ENCODE peak calls at places on chromosomes 3 and 15, in five cellular contexts. One of them, this sample, is unnamed.
A peak's percentile ranks its signal among the peaks of the same experiment; 100 is the strongest.

GRCh38 chr3:115912372-115912771 is 289.1 kb downstream of the GAP43 start:
- DNase-seq in WERI-Rb-1: no peak
- DNase-seq in mucosa of descending colon: peak; percentile 4
- DNase-seq in mammary epithelial cell: no peak
- DNase-seq in psoas muscle: peak; percentile 21
- DNase-seq in this sample: no peak

GRCh38 chr15:56098230-56098899 is 105.0 kb upstream of the NEDD4 start:
- DNase-seq in WERI-Rb-1: no peak
- DNase-seq in mucosa of descending colon: no peak
- DNase-seq in psoas muscle: no peak
- DNase-seq in mammary epithelial cell: no peak
- DNase-seq in this sample: no peak

GRCh38 chr3:52001443-52001974 is 5.8 kb upstream of the RPL29 start:
- DNase-seq in mammary epithelial cell: peak; percentile 49
- DNase-seq in mucosa of descending colon: peak; percentile 84
- DNase-seq in psoas muscle: peak; percentile 77
- DNase-seq in WERI-Rb-1: peak; percentile 89
- DNase-seq in this sample: peak; percentile 82

GRCh38 chr15:29361560-29361959 is 91.9 kb upstream of the NSMCE3 start:
- DNase-seq in psoas muscle: no peak
- DNase-seq in mucosa of descending colon: no peak
- DNase-seq in mammary epithelial cell: no peak
- DNase-seq in WERI-Rb-1: no peak
- DNase-seq in this sample: no peak

GRCh38 chr3:89300976-89301375 is 193.6 kb downstream of the EPHA3 start:
- DNase-seq in mucosa of descending colon: no peak
- DNase-seq in WERI-Rb-1: no peak
- DNase-seq in psoas muscle: no peak
- DNase-seq in mammary epithelial cell: no peak
- DNase-seq in this sample: no peak

GRCh38 chr3:188202358-188203138 is 48.6 kb downstream of the LPP start:
- DNase-seq in mammary epithelial cell: no peak
- DNase-seq in psoas muscle: no peak
- DNase-seq in mucosa of descending colon: no peak
- DNase-seq in WERI-Rb-1: no peak
- DNase-seq in this sample: no peak

GRCh38 chr3:23964537-23964936 is 19.5 kb downstream of the NR1D2 start:
- DNase-seq in psoas muscle: no peak
- DNase-seq in WERI-Rb-1: no peak
- DNase-seq in mammary epithelial cell: no peak
- DNase-seq in mucosa of descending colon: no peak
- DNase-seq in this sample: no peak

GRCh38 chr3:132001036-132001435 is 33.8 kb downstream of the CPNE4 start:
- DNase-seq in mucosa of descending colon: no peak
- DNase-seq in WERI-Rb-1: no peak
- DNase-seq in psoas muscle: no peak
- DNase-seq in mammary epithelial cell: no peak
- DNase-seq in this sample: no peak

GRCh38 chr3:76039431-76039830 is 254.1 kb upstream of the ZNF717 start:
- DNase-seq in psoas muscle: no peak
- DNase-seq in mammary epithelial cell: peak; percentile 69
- DNase-seq in WERI-Rb-1: no peak
- DNase-seq in mucosa of descending colon: no peak
- DNase-seq in this sample: no peak

GRCh38 chr3:64437126-64437525 is 211.9 kb upstream of the PRICKLE2 start:
- DNase-seq in mucosa of descending colon: no peak
- DNase-seq in WERI-Rb-1: no peak
- DNase-seq in mammary epithelial cell: no peak
- DNase-seq in psoas muscle: no peak
- DNase-seq in this sample: no peak

GRCh38 chr3:43638594-43639447 is 17.0 kb upstream of the ANO10 start:
- DNase-seq in psoas muscle: no peak
- DNase-seq in mammary epithelial cell: peak; percentile 58
- DNase-seq in WERI-Rb-1: no peak
- DNase-seq in mucosa of descending colon: peak; percentile 75
- DNase-seq in this sample: no peak

GRCh38 chr15:42151736-42152135 is 4.7 kb downstream of the PLA2G4F start:
- DNase-seq in mucosa of descending colon: no peak
- DNase-seq in psoas muscle: no peak
- DNase-seq in mammary epithelial cell: no peak
- DNase-seq in WERI-Rb-1: no peak
- DNase-seq in this sample: no peak

GRCh38 chr15:33852094-33852493 is 116.2 kb upstream of the CHRM5 start:
- DNase-seq in WERI-Rb-1: no peak
- DNase-seq in mucosa of descending colon: no peak
- DNase-seq in psoas muscle: no peak
- DNase-seq in mammary epithelial cell: no peak
- DNase-seq in this sample: no peak

GRCh38 chr3:172271386-172271976 is 176.8 kb downstream of the GHSR start:
- DNase-seq in psoas muscle: no peak
- DNase-seq in mammary epithelial cell: no peak
- DNase-seq in WERI-Rb-1: no peak
- DNase-seq in mucosa of descending colon: no peak
- DNase-seq in this sample: no peak

GRCh38 chr3:125202197-125202596 is 10.4 kb downstream of the SLC12A8 start:
- DNase-seq in mammary epithelial cell: no peak
- DNase-seq in WERI-Rb-1: no peak
- DNase-seq in psoas muscle: no peak
- DNase-seq in mucosa of descending colon: no peak
- DNase-seq in this sample: no peak

GRCh38 chr15:98599911-98600685 is 48.2 kb upstream of the IGF1R start:
- DNase-seq in WERI-Rb-1: no peak
- DNase-seq in psoas muscle: no peak
- DNase-seq in mucosa of descending colon: peak; percentile 62
- DNase-seq in mammary epithelial cell: peak; percentile 58
- DNase-seq in this sample: peak; percentile 53

GRCh38 chr15:63819645-63820044 is 14.1 kb downstream of the HERC1 start:
- DNase-seq in mammary epithelial cell: no peak
- DNase-seq in WERI-Rb-1: no peak
- DNase-seq in psoas muscle: no peak
- DNase-seq in mucosa of descending colon: no peak
- DNase-seq in this sample: no peak
- TF ChIP-seq CTCF in mammary epithelial cell: no peak
- TF ChIP-seq CTCF in WERI-Rb-1: no peak
- TF ChIP-seq CTCF in psoas muscle: no peak
- TF ChIP-seq CTCF in mucosa of descending colon: no peak
- TF ChIP-seq CTCF in this sample: no peak

GRCh38 chr3:105199217-105199616 is 167.5 kb upstream of the ALCAM start:
- DNase-seq in psoas muscle: no peak
- DNase-seq in mammary epithelial cell: no peak
- DNase-seq in WERI-Rb-1: no peak
- DNase-seq in mucosa of descending colon: no peak
- DNase-seq in this sample: no peak
- H3K4me3 ChIP-seq in psoas muscle: no peak overlapping the region
- H3K4me3 ChIP-seq in mammary epithelial cell: no peak overlapping the region
- H3K4me3 ChIP-seq in WERI-Rb-1: no peak overlapping the region
- H3K4me3 ChIP-seq in mucosa of descending colon: no peak overlapping the region
- H3K4me3 ChIP-seq in this sample: no peak overlapping the region

GRCh38 chr15:88906551-88906950 is 6.6 kb downstream of the MFGE8 start:
- DNase-seq in WERI-Rb-1: no peak
- DNase-seq in mammary epithelial cell: no peak
- DNase-seq in psoas muscle: no peak
- DNase-seq in mucosa of descending colon: no peak
- DNase-seq in this sample: no peak

GRCh38 chr15:88904808-88905327 is 8.3 kb downstream of the MFGE8 start:
- DNase-seq in mucosa of descending colon: peak; percentile 92
- DNase-seq in WERI-Rb-1: peak; percentile 81
- DNase-seq in mammary epithelial cell: peak; percentile 49
- DNase-seq in psoas muscle: peak; percentile 81
- DNase-seq in this sample: peak; percentile 47

GRCh38 chr15:88907111-88907510 is 6.1 kb downstream of the MFGE8 start:
- DNase-seq in mammary epithelial cell: no peak
- DNase-seq in WERI-Rb-1: no peak
- DNase-seq in psoas muscle: no peak
- DNase-seq in mucosa of descending colon: no peak
- DNase-seq in this sample: no peak

GRCh38 chr15:88905576-88905975 is 7.6 kb downstream of the MFGE8 start:
- DNase-seq in WERI-Rb-1: no peak
- DNase-seq in mucosa of descending colon: no peak
- DNase-seq in mammary epithelial cell: no peak
- DNase-seq in psoas muscle: no peak
- DNase-seq in this sample: no peak

DNA sequence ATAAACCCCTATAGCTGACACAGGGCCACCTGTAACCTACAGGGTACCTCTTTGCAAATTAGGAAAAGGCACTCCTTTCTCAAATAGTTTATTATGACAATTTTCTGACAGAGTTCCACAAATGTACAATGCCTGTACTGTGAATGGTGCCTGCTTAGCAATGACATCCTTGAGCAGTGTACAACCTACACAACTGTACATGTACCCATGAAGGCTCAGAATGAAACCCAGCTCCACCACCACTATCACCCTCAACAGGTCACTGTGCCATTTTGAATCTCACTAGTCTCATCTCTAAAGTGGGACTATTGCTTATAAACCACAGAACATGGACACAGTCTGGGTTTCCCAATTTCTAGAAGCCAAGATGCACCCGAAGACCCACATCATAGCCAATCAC is 7.0 kb downstream of the MFGE8 start:
- DNase-seq in psoas muscle: no peak
- DNase-seq in mucosa of descending colon: no peak
- DNase-seq in mammary epithelial cell: no peak
- DNase-seq in WERI-Rb-1: no peak
- DNase-seq in this sample: no peak
- H3K36me3 ChIP-seq in psoas muscle: peaks cover 9% of the 10 kb centered on the region
- H3K36me3 ChIP-seq in mucosa of descending colon: no peaks in the 10 kb centered on the region
- H3K36me3 ChIP-seq in mammary epithelial cell: peaks cover 3% of the 10 kb centered on the region
- H3K36me3 ChIP-seq in WERI-Rb-1: peaks cover 61% of the 10 kb centered on the region
- H3K36me3 ChIP-seq in this sample: no peaks in the 10 kb centered on the region

DNA sequence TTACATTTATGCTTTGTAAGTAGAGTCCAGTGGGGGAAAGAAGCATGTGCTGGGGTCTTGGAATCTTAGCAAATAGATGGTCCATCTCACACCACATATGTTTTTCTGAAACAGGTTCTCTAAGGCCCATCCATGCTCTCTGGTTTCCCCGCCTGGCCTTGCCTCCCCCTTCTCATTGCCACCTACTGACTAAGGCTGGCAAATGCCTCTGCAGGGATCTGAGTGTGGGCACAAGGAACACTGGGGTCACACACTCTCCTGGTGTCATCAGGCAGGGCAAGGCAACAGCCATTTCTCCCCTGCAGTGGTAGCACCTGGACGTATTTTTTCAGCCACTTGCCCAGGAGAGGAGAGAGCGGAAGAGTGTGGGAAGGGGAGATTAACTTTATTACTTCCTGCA is 804.3 kb upstream of the NECTIN3 start:
- DNase-seq in mammary epithelial cell: no peak
- DNase-seq in mucosa of descending colon: no peak
- DNase-seq in psoas muscle: no peak
- DNase-seq in WERI-Rb-1: no peak
- DNase-seq in this sample: no peak
- TF ChIP-seq CTCF in mammary epithelial cell: no peak
- TF ChIP-seq CTCF in mucosa of descending colon: no peak
- TF ChIP-seq CTCF in psoas muscle: no peak
- TF ChIP-seq CTCF in WERI-Rb-1: no peak
- TF ChIP-seq CTCF in this sample: no peak

DNA sequence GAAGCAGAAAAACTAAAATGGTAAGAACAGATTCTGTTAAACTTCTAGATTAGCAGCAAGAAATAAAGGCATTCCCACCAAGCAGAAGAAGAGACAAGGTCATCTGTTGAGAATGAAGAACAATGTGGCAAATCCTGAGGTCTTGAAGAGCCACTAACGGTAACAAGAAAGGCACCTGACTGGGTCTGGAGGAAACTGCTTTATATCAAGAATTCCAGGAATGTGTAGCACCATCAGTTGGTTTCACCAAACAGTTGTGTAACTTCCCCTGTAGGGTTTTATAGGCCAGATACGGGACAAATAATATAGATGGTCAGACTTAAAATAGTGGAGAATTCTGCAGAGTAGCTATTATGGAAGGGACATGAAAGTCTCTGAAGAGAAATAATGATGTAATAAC is 57.3 kb downstream of the ACAP2 start:
- DNase-seq in mammary epithelial cell: peak; percentile 3
- DNase-seq in WERI-Rb-1: no peak
- DNase-seq in psoas muscle: no peak
- DNase-seq in mucosa of descending colon: no peak
- DNase-seq in this sample: no peak
- H3K4me3 ChIP-seq in mammary epithelial cell: no peak overlapping the region
- H3K4me3 ChIP-seq in WERI-Rb-1: no peak overlapping the region
- H3K4me3 ChIP-seq in psoas muscle: no peak overlapping the region
- H3K4me3 ChIP-seq in mucosa of descending colon: no peak overlapping the region
- H3K4me3 ChIP-seq in this sample: no peak overlapping the region

GRCh38 chr15:76310470-76311070 is 699 bp downstream of the ETFA start:
- DNase-seq in mucosa of descending colon: no peak
- DNase-seq in psoas muscle: no peak
- DNase-seq in WERI-Rb-1: no peak
- DNase-seq in mammary epithelial cell: no peak
- DNase-seq in this sample: no peak
- H3K36me3 ChIP-seq in mucosa of descending colon: no peaks in the 10 kb centered on the region
- H3K36me3 ChIP-seq in psoas muscle: no peaks in the 10 kb centered on the region
- H3K36me3 ChIP-seq in WERI-Rb-1: peaks cover 17% of the 10 kb centered on the region
- H3K36me3 ChIP-seq in mammary epithelial cell: no peaks in the 10 kb centered on the region
- H3K36me3 ChIP-seq in this sample: no peaks in the 10 kb centered on the region

DNA sequence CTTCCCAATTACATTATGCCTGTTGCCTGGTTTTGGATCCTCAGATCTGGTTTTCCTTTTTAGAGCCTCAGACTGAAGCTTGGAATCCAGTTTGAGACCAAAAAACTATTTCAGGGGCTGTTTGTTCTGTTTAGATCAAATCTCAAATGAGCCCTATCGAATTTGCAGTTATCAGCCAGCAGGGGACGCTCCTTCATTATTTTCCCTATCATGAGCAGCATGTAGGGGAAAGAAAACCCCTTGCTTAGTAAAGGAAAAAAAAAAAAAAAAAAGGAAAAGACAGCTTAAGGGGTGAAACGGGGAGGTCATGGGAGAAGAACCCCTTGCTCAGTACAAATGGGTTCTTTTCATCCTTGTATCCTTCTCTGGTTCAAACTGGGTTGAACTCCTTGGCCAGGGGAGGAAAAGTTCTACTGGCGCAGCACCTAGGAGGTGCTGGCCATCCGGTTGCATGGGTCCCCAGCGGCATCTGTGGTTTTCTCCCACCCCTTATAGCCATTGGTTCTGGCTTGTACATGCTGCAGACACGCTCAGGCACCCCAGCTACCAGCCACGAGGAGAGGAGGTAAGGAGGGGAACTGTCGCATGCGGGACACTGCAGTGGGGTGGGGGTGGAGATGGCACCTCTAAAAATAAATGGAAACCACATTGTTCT is 1375.1 kb upstream of the ALCAM start:
- DNase-seq in WERI-Rb-1: no peak
- DNase-seq in mammary epithelial cell: no peak
- DNase-seq in mucosa of descending colon: no peak
- DNase-seq in psoas muscle: no peak
- DNase-seq in this sample: no peak
- TF ChIP-seq CTCF in WERI-Rb-1: peak; percentile 15
- TF ChIP-seq CTCF in mammary epithelial cell: peak; percentile 62
- TF ChIP-seq CTCF in mucosa of descending colon: no peak
- TF ChIP-seq CTCF in psoas muscle: no peak
- TF ChIP-seq CTCF in this sample: peak; percentile 63

GRCh38 chr3:10253731-10254130 is 5.5 kb downstream of the TATDN2 start:
- DNase-seq in mammary epithelial cell: no peak
- DNase-seq in WERI-Rb-1: no peak
- DNase-seq in psoas muscle: no peak
- DNase-seq in mucosa of descending colon: no peak
- DNase-seq in this sample: no peak
- H3K4me3 ChIP-seq in mammary epithelial cell: no peak overlapping the region
- H3K4me3 ChIP-seq in WERI-Rb-1: no peak overlapping the region
- H3K4me3 ChIP-seq in psoas muscle: no peak overlapping the region
- H3K4me3 ChIP-seq in mucosa of descending colon: no peak overlapping the region
- H3K4me3 ChIP-seq in this sample: no peak overlapping the region

This sample was measured in GM06990.